ENCODE peak calls at places on chromosomes 5 and 9, in five cellular contexts. L, C, X, G and J are unnamed samples.

GRCh38 chr5:170223349-170223748 is 9.4 kb upstream of the C5orf58 start:
- DNase-seq in L (no peak), C (peak; percentile 32), X (no peak), G (no peak), J (no peak)

GRCh38 chr5:199821-200645 is 8.7 kb downstream of the LRRC14B start:
- DNase-seq in L (no peak), C (no peak), X (no peak), G (no peak), J (no peak)

GRCh38 chr5:126446498-126447224 is 23.5 kb downstream of the GRAMD2B start:
- DNase-seq in L (no peak), C (peak; percentile 97), X (no peak), G (no peak), J (no peak)

GRCh38 chr5:57382665-57383064 is 99.9 kb downstream of the ACTBL2 start:
- DNase-seq in L (no peak), C (peak; percentile 9), X (no peak), G (no peak), J (no peak)

GRCh38 chr9:79681576-79681975 is 109.8 kb downstream of the TLE4 start:
- DNase-seq in L (no peak), C (no peak), X (no peak), G (no peak), J (no peak)

GRCh38 chr5:1526151-1526631 is 2.4 kb upstream of the LPCAT1 start:
- DNase-seq in L (no peak), C (no peak), X (peak; percentile 50), G (peak; percentile 22), J (no peak)

GRCh38 chr5:56327810-56328209 is 94.7 kb upstream of the ANKRD55 start:
- DNase-seq in L (no peak), C (no peak), X (no peak), G (no peak), J (no peak)

GRCh38 chr9:93667627-93668026 is 91.2 kb downstream of the PHF2 start:
- DNase-seq in L (no peak), C (no peak), X (peak; percentile 27), G (no peak), J (no peak)

GRCh38 chr5:151503999-151504398 is 56.6 kb downstream of the SLC36A1 start:
- DNase-seq in L (no peak), C (no peak), X (no peak), G (no peak), J (no peak)

DNA sequence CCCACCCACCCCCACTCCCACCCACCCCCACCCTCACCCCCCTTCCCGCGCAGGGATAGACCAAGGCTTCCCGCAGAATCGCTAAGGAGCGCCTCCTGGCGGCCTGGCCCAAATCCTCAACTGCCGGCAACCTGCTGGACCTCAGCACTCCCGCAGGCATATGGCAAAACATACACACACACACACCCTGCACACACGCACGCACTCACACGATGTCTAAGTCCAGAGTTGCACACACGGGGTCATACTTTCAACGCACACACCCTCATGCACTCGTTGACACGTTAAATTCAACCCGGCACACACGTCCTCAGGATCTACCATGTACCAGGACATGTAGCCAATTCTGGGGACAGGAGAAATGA is 1.7 kb downstream of the CPLX2 start:
- DNase-seq in L (peak; percentile 76), C (no peak), X (no peak), G (no peak), J (no peak)
- TF ChIP-seq CTCF in L (no peak), C (peak; percentile 47), X (no peak), G (no peak), J (peak; percentile 38)

DNA sequence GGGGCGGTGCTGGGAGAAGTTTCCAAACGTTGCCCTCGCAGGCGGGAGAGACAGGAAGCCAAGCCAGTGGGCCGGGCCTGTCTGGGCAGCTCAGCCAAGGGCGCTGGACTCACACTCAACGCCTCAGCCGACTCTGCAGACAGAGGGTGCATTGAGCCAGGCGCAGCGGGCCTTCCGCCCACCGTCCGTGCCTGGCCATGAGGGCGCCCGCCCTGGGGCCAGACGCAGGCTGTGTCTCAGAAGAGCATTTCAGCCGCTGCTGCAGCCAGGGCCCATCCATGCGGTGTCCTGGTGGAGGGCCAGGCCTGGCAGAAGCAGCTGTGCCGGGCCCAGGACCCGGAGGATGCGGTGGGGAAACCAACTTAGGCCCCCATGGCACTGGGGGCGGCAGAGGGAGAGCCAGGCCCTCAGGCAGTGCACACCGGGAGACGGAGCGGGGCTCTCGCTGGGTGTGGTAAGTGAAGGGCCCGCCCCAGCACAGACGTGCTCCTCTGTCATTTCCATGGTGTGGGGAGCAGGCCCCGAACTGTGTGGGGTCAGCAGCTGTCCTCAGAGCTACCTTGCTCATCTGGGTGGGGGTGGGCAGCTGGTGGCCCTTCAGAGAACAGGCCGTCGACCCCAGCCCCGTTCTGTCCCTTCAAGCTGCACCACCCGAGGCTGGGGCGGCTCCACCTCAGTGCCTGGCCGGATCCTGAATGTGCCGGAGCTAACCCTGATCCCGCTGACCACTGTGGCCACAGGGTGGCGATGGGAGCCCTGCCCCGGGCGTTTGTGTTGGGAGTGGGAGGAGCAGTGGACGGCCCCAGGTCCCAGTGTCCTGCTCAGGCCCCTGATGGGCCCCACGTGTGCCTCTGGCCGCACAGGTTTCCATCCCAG is 18.0 kb downstream of the DNLZ start:
- DNase-seq in L (peak; percentile 67), C (peak; percentile 51), X (no peak), G (peak; percentile 80), J (peak; percentile 50)
- TF ChIP-seq CTCF in L (no peak), C (peak; percentile 51), X (no peak), G (peak; percentile 49), J (peak; percentile 53)

DNA sequence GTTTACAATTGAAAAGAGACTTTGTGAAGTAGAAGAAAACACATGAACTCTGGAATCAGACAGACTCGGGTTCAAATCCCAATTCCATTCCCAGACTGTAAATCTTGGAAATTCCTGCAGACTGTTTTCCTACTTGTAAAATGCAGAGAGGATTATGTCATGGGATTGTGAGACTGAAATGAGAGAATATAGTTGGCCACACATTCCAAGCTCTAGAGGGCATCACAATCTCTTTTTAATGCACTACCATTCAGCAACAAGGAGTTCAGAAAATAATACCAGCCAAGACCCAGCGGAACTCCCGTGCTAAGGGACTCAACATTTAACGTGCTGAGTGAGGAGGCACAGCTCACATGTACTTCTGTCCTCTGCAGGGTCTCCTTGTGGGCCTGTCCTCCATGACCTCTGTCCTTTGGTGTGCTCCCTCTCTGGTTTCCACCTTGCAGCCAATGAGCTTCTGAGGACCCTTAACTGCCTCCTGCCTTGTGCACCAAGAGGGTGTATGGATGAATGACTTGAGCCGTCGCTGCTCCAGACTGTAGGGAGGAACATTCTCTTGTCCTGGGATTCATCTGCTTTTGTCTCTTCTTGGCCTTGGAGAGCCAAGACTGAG is 263.5 kb downstream of the NTRK2 start:
- DNase-seq in L (no peak), C (peak; percentile 15), X (no peak), G (no peak), J (no peak)
- TF ChIP-seq CTCF in L (peak; percentile 28), C (no peak), X (no peak), G (no peak), J (peak; percentile 30)

GRCh38 chr5:37248970-37249819 is at the start of gene CPLANE1:
- DNase-seq in L (peak; percentile 83), C (peak; percentile 83), X (peak; percentile 91), G (peak; percentile 78), J (peak; percentile 76)
- TF ChIP-seq CTCF in L (no peak), C (no peak), X (no peak), G (no peak), J (peak; percentile 29)

DNA sequence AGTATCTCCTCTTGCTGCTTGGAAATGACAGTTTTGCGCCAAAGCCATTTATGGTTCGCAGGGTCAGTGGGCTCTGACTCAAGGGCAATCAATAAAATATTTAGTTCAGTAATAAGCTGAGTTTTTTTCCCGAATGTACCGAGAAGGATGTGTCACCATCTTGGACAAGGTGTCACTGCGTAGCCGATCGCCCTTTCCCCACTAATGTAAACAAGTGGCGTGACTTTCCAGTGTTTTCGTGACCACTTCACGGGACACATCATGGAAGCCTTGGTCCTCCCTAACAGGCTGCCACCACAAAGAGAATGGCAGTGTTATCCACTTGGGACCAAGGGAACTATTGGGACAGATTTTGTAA is 16.4 kb downstream of the ISL1 start:
- DNase-seq in L (no peak), C (no peak), X (no peak), G (no peak), J (no peak)
- TF ChIP-seq CTCF in L (no peak), C (no peak), X (no peak), G (no peak), J (no peak)

GRCh38 chr5:176788931-176789872 is 21.2 kb upstream of the UNC5A start:
- DNase-seq in L (no peak), C (no peak), X (no peak), G (no peak), J (no peak)
- TF ChIP-seq CTCF in L (no peak), C (no peak), X (no peak), G (no peak), J (no peak)

DNA sequence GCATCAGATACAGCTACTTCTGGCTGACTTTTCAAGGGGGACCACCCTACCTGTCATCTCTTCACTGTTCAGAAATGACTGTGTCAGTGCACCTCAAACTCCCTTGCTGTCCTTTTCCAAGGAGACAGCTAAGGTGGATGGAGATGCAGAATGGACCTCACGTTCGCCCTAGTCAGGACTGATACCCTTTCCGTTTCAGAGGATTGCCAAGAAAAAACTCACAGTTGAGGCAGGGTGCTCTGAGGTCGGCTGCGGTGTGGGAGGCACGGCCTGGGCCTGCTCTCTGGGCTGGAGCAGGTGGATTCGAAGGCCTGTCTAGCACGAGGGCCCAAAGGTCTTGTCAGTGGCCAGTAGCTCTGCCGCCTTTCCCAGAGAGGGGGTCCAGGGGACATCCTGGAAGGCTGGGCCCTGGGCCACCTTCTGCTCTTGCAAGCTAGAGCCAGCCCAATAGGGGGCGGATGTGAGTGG is 2.2 kb upstream of the MSMP start:
- DNase-seq in L (peak; percentile 62), C (no peak), X (peak; percentile 74), G (peak; percentile 74), J (peak; percentile 75)
- TF ChIP-seq CTCF in L (no peak), C (peak; percentile 73), X (peak; percentile 54), G (peak; percentile 72), J (peak; percentile 64)

DNA sequence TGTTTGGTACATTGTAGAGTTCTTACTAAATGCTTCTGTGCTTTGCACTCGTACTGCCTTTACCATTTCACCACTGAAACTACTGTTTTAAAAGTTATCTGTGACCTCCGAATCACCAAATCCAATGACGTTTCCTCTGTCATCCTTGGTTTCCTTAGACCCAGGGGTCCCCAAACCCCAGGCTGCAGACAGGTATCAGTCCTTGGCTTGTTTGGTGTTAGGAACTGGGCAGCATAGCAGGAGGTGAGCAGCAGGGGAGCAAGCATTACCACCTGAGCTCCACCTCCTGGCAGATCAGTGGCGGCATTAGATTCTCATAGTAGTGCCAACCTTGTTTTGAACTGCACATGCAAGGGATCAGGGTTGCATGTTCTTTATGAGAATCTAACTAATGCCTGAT is 26.8 kb upstream of the APC start:
- DNase-seq in L (no peak), C (no peak), X (no peak), G (no peak), J (no peak)
- TF ChIP-seq CTCF in L (no peak), C (no peak), X (no peak), G (no peak), J (no peak)

GRCh38 chr5:40755093-40755406 is 711 bp downstream of the TTC33 start:
- DNase-seq in L (peak; percentile 50), C (peak; percentile 78), X (peak; percentile 66), G (peak; percentile 75), J (peak; percentile 21)
- TF ChIP-seq CTCF in L (no peak), C (peak; percentile 82), X (peak; percentile 61), G (peak; percentile 55), J (peak; percentile 56)